ENCODE peak calls at places on chromosomes 1 and 21, in four cellular contexts. K is upper lobe of right lung, G is NCI-H2081, Z is fibroblast of mammary gland. J is an unnamed sample.

GRCh38 chr1:157158967-157159366 is 20.8 kb upstream of the ETV3 start:
- DNase-seq in K (no peak), G (no peak), Z (no peak), J (no peak)

GRCh38 chr21:44842087-44842486 is 24.2 kb upstream of the SUMO3 start:
- DNase-seq in K (no peak), G (no peak), Z (no peak), J (no peak)

GRCh38 chr1:16111771-16112557 is 38.5 kb upstream of the FAM131C start:
- DNase-seq in K (no peak), G (no peak), Z (peak; percentile 83), J (no peak)

GRCh38 chr1:220552672-220553258 is 24.8 kb downstream of the MARK1 start:
- DNase-seq in K (no peak), G (no peak), Z (peak; percentile 45), J (no peak)

GRCh38 chr1:208235983-208236761 is 8.0 kb downstream of the PLXNA2 start:
- DNase-seq in K (no peak), G (no peak), Z (peak; percentile 47), J (no peak)

GRCh38 chr1:203274603-203275381 is 30.5 kb upstream of the BTG2 start:
- DNase-seq in K (peak; percentile 43), G (no peak), Z (peak; percentile 18), J (no peak)

GRCh38 chr1:6026095-6026809 is 19.4 kb upstream of the KCNAB2 start:
- DNase-seq in K (peak; percentile 96), G (peak; percentile 84), Z (no peak), J (no peak)

GRCh38 chr1:1088036-1088800 is 14.1 kb upstream of the RNF223 start:
- DNase-seq in K (peak; percentile 43), G (no peak), Z (no peak), J (no peak)

GRCh38 chr1:39671793-39672550 is at the start of gene NT5C1A:
- DNase-seq in K (peak; percentile 69), G (no peak), Z (no peak), J (no peak)

GRCh38 chr1:80218112-80218511 is 1211.6 kb upstream of the ADGRL4 start:
- DNase-seq in K (no peak), G (peak; percentile 43), Z (peak; percentile 72), J (no peak)

J was measured in NCI-H1417 treated with DMSO at 0.1 percent for 48 hours.